ENCODE peak calls at places on chromosomes 1 and 21, in eight cellular contexts. T is IMR-90, D is left lung, H is pancreas, C is right cardiac atrium, N is left ventricle myocardium inferior, F is neural progenitor cell, A is A673. E is an unnamed sample.

GRCh38 chr21:42287193-42288083 is 27.8 kb downstream of the TFF3 start:
- DNase-seq in D (no peak), N (no peak), T (no peak), F (no peak), H (no peak), A (no peak), C (no peak), E (no peak)

GRCh38 chr1:56446531-56447098 is 132.7 kb downstream of the PLPP3 start:
- DNase-seq in T (peak; percentile 55), A (no peak), C (peak; percentile 66), F (no peak), H (no peak), D (no peak), N (peak; percentile 63), E (no peak)

GRCh38 chr1:206074839-206075238 is 21.9 kb downstream of the RHEX start:
- DNase-seq in C (no peak), D (no peak), A (no peak), H (no peak), F (no peak), T (no peak), N (no peak), E (no peak)

GRCh38 chr1:67382292-67382691 is 47.9 kb downstream of the SERBP1 start:
- DNase-seq in H (no peak), D (no peak), A (no peak), C (no peak), F (no peak), N (no peak), T (no peak), E (no peak)

GRCh38 chr1:237748192-237748591 is 142.5 kb downstream of the ZP4 start:
- DNase-seq in H (no peak), C (no peak), N (no peak), T (no peak), D (no peak), F (no peak), A (peak; percentile 17), E (no peak)

GRCh38 chr1:43270421-43271095 is 775 bp downstream of the TMEM125 start:
- DNase-seq in N (no peak), C (peak; percentile 56), H (peak; percentile 93), T (no peak), A (peak; percentile 22), D (peak; percentile 90), F (peak; percentile 69), E (peak; percentile 91)

GRCh38 chr1:29698033-29698432 is 461.7 kb downstream of the PTPRU start:
- DNase-seq in H (no peak), A (peak; percentile 91), D (peak; percentile 43), F (peak; percentile 82), C (peak; percentile 65), N (no peak), T (peak; percentile 59), E (no peak)

GRCh38 chr1:108316545-108316944 is 72.7 kb upstream of the NBPF4 start:
- DNase-seq in N (no peak), A (peak; percentile 15), C (no peak), T (peak; percentile 4), D (no peak), F (peak; percentile 31), H (no peak), E (no peak)

GRCh38 chr1:67174716-67175284 is 8.5 kb downstream of the IL23R start:
- DNase-seq in T (no peak), N (no peak), A (no peak), H (no peak), D (no peak), F (no peak), C (no peak), E (no peak)

GRCh38 chr1:152888126-152888525 is 10.0 kb downstream of the SMCP start:
- DNase-seq in T (no peak), H (no peak), A (no peak), F (no peak), N (no peak), D (no peak), C (no peak), E (no peak)

GRCh38 chr1:145999321-146000024 is 3.1 kb upstream of the TXNIP start:
- DNase-seq in A (no peak), N (no peak), C (no peak), D (no peak), T (no peak), H (peak; percentile 61), F (no peak), E (peak; percentile 80)

GRCh38 chr1:179728266-179728665 is 14.8 kb upstream of the FAM163A start:
- DNase-seq in C (no peak), F (no peak), H (no peak), N (no peak), T (no peak), A (no peak), D (no peak), E (no peak)

GRCh38 chr1:198173832-198174231 is 17.0 kb downstream of the NEK7 start:
- DNase-seq in D (no peak), N (no peak), F (no peak), H (no peak), C (no peak), A (no peak), T (no peak), E (no peak)
- H3K4me1 ChIP-seq in D (peaks cover 32% of the 10 kb centered on the region), N (peaks cover 100% of the 10 kb centered on the region), F (no peaks in the 10 kb centered on the region), H (peaks cover 33% of the 10 kb centered on the region), C (peaks cover 13% of the 10 kb centered on the region), A (no peaks in the 10 kb centered on the region), T (peaks cover 18% of the 10 kb centered on the region), E (peaks cover 23% of the 10 kb centered on the region)

GRCh38 chr21:46297311-46298082 is 11.4 kb downstream of the YBEY start:
- DNase-seq in N (peak; percentile 38), H (no peak), C (peak; percentile 76), F (no peak), A (peak; percentile 24), T (no peak), D (no peak), E (no peak)
- H3K4me3 ChIP-seq in N (peak overlapping the region; percentile 70), H (no peak overlapping the region), C (peak overlapping the region; percentile 42), F (peak overlapping the region; percentile 21), A (peak overlapping the region; percentile 28), T (no peak overlapping the region), D (peak overlapping the region; percentile 46), E (peak overlapping the region; percentile 51)

GRCh38 chr1:19344372-19344810 is 32.3 kb downstream of the SLC66A1 start:
- DNase-seq in H (peak; percentile 56), T (peak; percentile 28), A (peak; percentile 45), C (peak; percentile 86), N (peak; percentile 65), D (no peak), F (peak; percentile 77), E (peak; percentile 74)

GRCh38 chr1:19342894-19343616 is 30.9 kb downstream of the SLC66A1 start:
- DNase-seq in D (no peak), A (no peak), C (no peak), T (no peak), F (no peak), N (no peak), H (no peak), E (no peak)

GRCh38 chr1:19344831-19345230 is 32.7 kb downstream of the SLC66A1 start:
- DNase-seq in N (no peak), C (no peak), T (no peak), H (no peak), A (no peak), D (no peak), F (no peak), E (no peak)

GRCh38 chr1:19342077-19342775 is 30.1 kb downstream of the SLC66A1 start:
- DNase-seq in F (no peak), N (peak; percentile 59), C (peak; percentile 72), H (no peak), A (no peak), D (no peak), T (no peak), E (no peak)

DNA sequence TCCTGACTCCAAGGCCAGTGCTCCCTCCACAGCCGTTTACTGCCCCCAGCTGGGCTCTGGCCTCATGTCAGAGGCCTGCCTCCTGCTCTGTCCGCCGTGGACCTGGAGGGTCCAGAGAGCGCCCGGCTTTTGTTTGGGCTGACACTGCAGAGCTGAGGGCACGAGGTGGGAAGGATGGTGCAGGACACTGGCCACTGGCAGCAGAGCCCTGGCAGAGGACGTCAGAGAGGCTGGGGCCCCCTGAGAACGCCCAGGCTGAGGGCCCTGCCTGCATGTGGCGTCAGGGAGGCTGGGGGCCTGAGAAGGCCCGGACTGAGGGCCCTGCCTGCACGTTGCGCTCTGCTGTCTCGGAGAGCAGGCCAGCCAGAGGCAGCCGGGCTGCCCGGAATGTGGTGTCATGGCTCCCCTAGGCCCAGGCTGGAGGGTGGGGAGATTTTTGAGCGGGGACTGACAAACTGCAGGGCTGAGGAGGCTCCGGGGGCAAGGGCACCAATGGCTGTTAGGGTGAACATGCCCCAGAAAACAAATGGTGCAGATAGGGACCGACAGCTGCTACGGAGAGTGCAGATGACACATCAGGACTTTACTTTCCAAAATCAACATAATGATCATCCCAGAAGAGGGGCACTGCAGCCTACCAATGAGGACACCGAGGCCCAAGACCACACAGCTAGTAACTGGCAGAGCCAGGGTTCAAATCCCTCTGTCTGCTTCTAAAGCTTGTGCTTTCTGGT is 31.7 kb downstream of the SLC66A1 start:
- DNase-seq in F (no peak), D (no peak), H (no peak), N (no peak), A (no peak), T (no peak), C (no peak), E (no peak)
- H3K4me1 ChIP-seq in F (peaks cover 6% of the 10 kb centered on the region), D (no peaks in the 10 kb centered on the region), H (no peaks in the 10 kb centered on the region), N (peaks cover 22% of the 10 kb centered on the region), A (no peaks in the 10 kb centered on the region), T (no peaks in the 10 kb centered on the region), C (no peaks in the 10 kb centered on the region), E (no peaks in the 10 kb centered on the region)

DNA sequence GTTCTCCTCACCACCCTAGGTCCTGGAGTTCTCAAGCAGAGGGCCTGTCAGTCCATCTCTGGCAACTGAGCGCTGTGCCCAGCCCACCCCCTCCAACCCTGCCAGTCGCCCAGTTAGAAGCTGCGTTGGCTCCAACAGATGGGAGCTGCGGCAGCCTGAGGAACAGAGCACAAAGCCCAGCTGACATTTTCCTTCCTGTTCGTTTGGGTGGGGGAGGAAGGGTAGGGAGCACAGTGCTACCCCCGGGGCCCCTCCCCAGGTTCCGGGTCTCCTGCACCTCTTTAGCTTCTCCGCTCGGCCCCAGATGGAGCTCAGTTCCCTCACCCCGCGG is 1.4 kb downstream of the LRRN2 start:
- DNase-seq in D (no peak), C (no peak), N (no peak), H (no peak), T (no peak), A (no peak), F (no peak), E (no peak)
- H3K4me3 ChIP-seq in D (peak overlapping the region; percentile 33), C (peak overlapping the region; percentile 67), N (peak overlapping the region; percentile 70), H (no peak overlapping the region), T (no peak overlapping the region), A (no peak overlapping the region), F (peak overlapping the region; percentile 79), E (peak overlapping the region; percentile 52)

GRCh38 chr1:9878421-9878820 is 31.6 kb downstream of the CTNNBIP1 start:
- DNase-seq in H (no peak), D (no peak), F (no peak), C (no peak), N (no peak), T (no peak), A (no peak), E (no peak)
- H3K4me1 ChIP-seq in H (no peaks in the 10 kb centered on the region), D (no peaks in the 10 kb centered on the region), F (peaks cover 9% of the 10 kb centered on the region), C (peaks cover 11% of the 10 kb centered on the region), N (peaks cover 62% of the 10 kb centered on the region), T (peaks cover 11% of the 10 kb centered on the region), A (peaks cover 10% of the 10 kb centered on the region), E (peaks cover 8% of the 10 kb centered on the region)

GRCh38 chr1:94542088-94542671 is 621 bp upstream of the F3 start:
- DNase-seq in C (peak; percentile 65), H (peak; percentile 51), F (peak; percentile 43), T (peak; percentile 83), N (peak; percentile 61), D (peak; percentile 47), A (peak; percentile 12), E (no peak)
- H3K4me3 ChIP-seq in C (peak overlapping the region; percentile 55), H (peak overlapping the region; percentile 81), F (peak overlapping the region; percentile 84), T (peak overlapping the region; percentile 53), N (peak overlapping the region; percentile 79), D (peak overlapping the region; percentile 76), A (peak overlapping the region; percentile 74), E (peak overlapping the region; percentile 48)

E was measured in Peyer's patch.